ENCODE peak calls at places on chromosomes 3 and 15, in six cellular contexts. L is PC-3; K is HEK293T; X is stimulated activated CD4-positive, alpha-beta T cell treated with anti-CD3 and anti-CD28 coated beads, Interleukin-1b, Interleukin-23, amount 100 ng/mL, for 48 hours; U is smooth muscle cell of the brain vasculature; Y is sigmoid colon. P is an unnamed sample.

GRCh38 chr3:71087109-71088018 is 496.2 kb downstream of the FOXP1 start:
- DNase-seq in Y (no peak), X (peak), U (no peak), K (no peak), L (peak), P (no peak)

GRCh38 chr3:105938101-105938500 is 69.3 kb upstream of the CBLB start:
- DNase-seq in Y (no peak), U (no peak), L (no peak), X (no peak), K (no peak), P (no peak)

GRCh38 chr3:104908761-104909160 is 457.9 kb upstream of the ALCAM start:
- DNase-seq in Y (no peak), K (no peak), X (no peak), L (peak), U (no peak), P (no peak)

GRCh38 chr15:33608714-33609113 is 297.9 kb downstream of the RYR3 start:
- DNase-seq in K (no peak), X (no peak), Y (no peak), L (peak), U (no peak), P (no peak)

GRCh38 chr3:191869738-191870418 is 408.9 kb downstream of the PYDC2 start:
- DNase-seq in X (no peak), L (no peak), K (no peak), U (no peak), Y (no peak), P (no peak)

GRCh38 chr3:140394488-140395133 is 283.3 kb upstream of the TRIM42 start:
- DNase-seq in X (no peak), Y (no peak), K (no peak), L (no peak), U (no peak), P (no peak)

GRCh38 chr3:46910166-46910760 is 32.7 kb downstream of the PTH1R start:
- DNase-seq in Y (peak), K (no peak), L (no peak), X (no peak), U (no peak), P (peak)

GRCh38 chr3:140062461-140062860 is 127.5 kb downstream of the CLSTN2 start:
- DNase-seq in L (no peak), U (no peak), X (no peak), Y (no peak), K (no peak), P (no peak)

GRCh38 chr15:39403674-39404117 is 177.2 kb upstream of the THBS1 start:
- DNase-seq in K (peak), U (peak), L (peak), X (no peak), Y (no peak), P (no peak)

GRCh38 chr3:38131621-38132369 is 5.1 kb downstream of the ACAA1 start:
- DNase-seq in Y (no peak), L (no peak), X (no peak), K (peak), U (no peak), P (no peak)

GRCh38 chr3:100879445-100879844 is 113.8 kb downstream of the ABI3BP start:
- DNase-seq in L (no peak), Y (no peak), U (no peak), K (no peak), X (no peak), P (no peak)

GRCh38 chr3:32319607-32320006 is 72.0 kb upstream of the CMTM7 start:
- DNase-seq in K (no peak), L (no peak), U (no peak), Y (no peak), X (no peak), P (no peak)

GRCh38 chr3:55074861-55075260 is 147.0 kb upstream of the LRTM1 start:
- DNase-seq in Y (no peak), L (no peak), X (no peak), K (no peak), U (no peak), P (no peak)

GRCh38 chr3:50265988-50266387 is 3.0 kb upstream of the SEMA3B start:
- DNase-seq in Y (no peak), U (no peak), L (no peak), K (no peak), X (no peak), P (no peak)

GRCh38 chr3:100030346-100030745 is 84.0 kb downstream of the FILIP1L start:
- DNase-seq in L (peak), K (no peak), Y (no peak), X (no peak), U (no peak), P (no peak)

GRCh38 chr3:153614563-153614962 is 452.5 kb downstream of the RAP2B start:
- DNase-seq in U (no peak), L (no peak), X (no peak), Y (no peak), K (no peak), P (no peak)

GRCh38 chr15:68608844-68609232 is 30.0 kb downstream of the CORO2B start:
- DNase-seq in X (no peak), L (no peak), Y (no peak), K (no peak), U (no peak), P (no peak)

GRCh38 chr15:73927476-73928240 is 1.4 kb downstream of the LOXL1 start:
- DNase-seq in Y (no peak), X (peak), K (peak), U (no peak), L (peak), P (peak)

GRCh38 chr15:65841121-65841930 is 28.0 kb upstream of the RAB11A start:
- DNase-seq in K (no peak), L (no peak), U (no peak), X (no peak), Y (no peak), P (no peak)

GRCh38 chr15:84598250-84598649 is 2.6 kb upstream of the ZSCAN2 start:
- DNase-seq in U (no peak), X (no peak), K (no peak), Y (no peak), L (no peak), P (no peak)

GRCh38 chr3:18443670-18444596 is 18.8 kb upstream of the SATB1 start:
- DNase-seq in X (peak), K (peak), U (no peak), L (peak), Y (peak), P (peak)

GRCh38 chr15:67127334-67127664 is 61.9 kb downstream of the SMAD3 start:
- DNase-seq in K (no peak), U (no peak), Y (no peak), X (no peak), L (peak), P (no peak)

GRCh38 chr15:90412356-90413194 is 24.5 kb downstream of the IQGAP1 start:
- DNase-seq in X (no peak), L (peak), K (peak), Y (no peak), U (no peak), P (no peak)

GRCh38 chr3:184942735-184943134 is 130.8 kb downstream of the VPS8 start:
- DNase-seq in X (no peak), L (no peak), K (no peak), U (no peak), Y (no peak), P (no peak)

P was measured in chondrocyte.